ENCODE peak calls at places on chromosomes 2 and 18, in six cellular contexts. One of them, this sample, is unnamed.

GRCh38 chr2:152620218-152620617 is 97.0 kb downstream of the PRPF40A start:
- DNase-seq in body of pancreas: no peak
- DNase-seq in activated T-helper 1 cell treated with anti-CD3 and anti-CD28 coated beads, Interleukin-2, amount 50 U/mL, for 16 hours: no peak
- DNase-seq in stimulated activated CD4-positive, alpha-beta T cell treated with anti-CD3 and anti-CD28 coated beads, Interleukin-15, amount 100 ng/mL, for 1 hour: no peak
- DNase-seq in Daoy: no peak
- DNase-seq in brain microvascular endothelial cell: no peak
- DNase-seq in this sample: no peak

GRCh38 chr2:119691651-119692245 is 12.7 kb downstream of the TMEM177 start:
- DNase-seq in body of pancreas: no peak
- DNase-seq in activated T-helper 1 cell treated with anti-CD3 and anti-CD28 coated beads, Interleukin-2, amount 50 U/mL, for 16 hours: no peak
- DNase-seq in stimulated activated CD4-positive, alpha-beta T cell treated with anti-CD3 and anti-CD28 coated beads, Interleukin-15, amount 100 ng/mL, for 1 hour: no peak
- DNase-seq in Daoy: no peak
- DNase-seq in brain microvascular endothelial cell: no peak
- DNase-seq in this sample: no peak

GRCh38 chr2:60091311-60091710 is 462.1 kb downstream of the BCL11A start:
- DNase-seq in body of pancreas: no peak
- DNase-seq in activated T-helper 1 cell treated with anti-CD3 and anti-CD28 coated beads, Interleukin-2, amount 50 U/mL, for 16 hours: no peak
- DNase-seq in stimulated activated CD4-positive, alpha-beta T cell treated with anti-CD3 and anti-CD28 coated beads, Interleukin-15, amount 100 ng/mL, for 1 hour: no peak
- DNase-seq in Daoy: peak
- DNase-seq in brain microvascular endothelial cell: no peak
- DNase-seq in this sample: no peak

GRCh38 chr18:3525870-3526420 is 76.0 kb downstream of the TGIF1 start:
- DNase-seq in body of pancreas: no peak
- DNase-seq in activated T-helper 1 cell treated with anti-CD3 and anti-CD28 coated beads, Interleukin-2, amount 50 U/mL, for 16 hours: no peak
- DNase-seq in stimulated activated CD4-positive, alpha-beta T cell treated with anti-CD3 and anti-CD28 coated beads, Interleukin-15, amount 100 ng/mL, for 1 hour: no peak
- DNase-seq in Daoy: peak
- DNase-seq in brain microvascular endothelial cell: no peak
- DNase-seq in this sample: no peak

GRCh38 chr2:20221169-20221938 is 3.6 kb downstream of the SDC1 start:
- DNase-seq in body of pancreas: no peak
- DNase-seq in activated T-helper 1 cell treated with anti-CD3 and anti-CD28 coated beads, Interleukin-2, amount 50 U/mL, for 16 hours: no peak
- DNase-seq in stimulated activated CD4-positive, alpha-beta T cell treated with anti-CD3 and anti-CD28 coated beads, Interleukin-15, amount 100 ng/mL, for 1 hour: no peak
- DNase-seq in Daoy: peak
- DNase-seq in brain microvascular endothelial cell: no peak
- DNase-seq in this sample: no peak

GRCh38 chr2:134391751-134392160 is 137.9 kb downstream of the MGAT5 start:
- DNase-seq in body of pancreas: no peak
- DNase-seq in activated T-helper 1 cell treated with anti-CD3 and anti-CD28 coated beads, Interleukin-2, amount 50 U/mL, for 16 hours: no peak
- DNase-seq in stimulated activated CD4-positive, alpha-beta T cell treated with anti-CD3 and anti-CD28 coated beads, Interleukin-15, amount 100 ng/mL, for 1 hour: no peak
- DNase-seq in Daoy: no peak
- DNase-seq in brain microvascular endothelial cell: no peak
- DNase-seq in this sample: no peak

GRCh38 chr18:13823707-13824395 is at the start of gene MC5R:
- DNase-seq in body of pancreas: peak
- DNase-seq in activated T-helper 1 cell treated with anti-CD3 and anti-CD28 coated beads, Interleukin-2, amount 50 U/mL, for 16 hours: peak
- DNase-seq in stimulated activated CD4-positive, alpha-beta T cell treated with anti-CD3 and anti-CD28 coated beads, Interleukin-15, amount 100 ng/mL, for 1 hour: peak
- DNase-seq in Daoy: peak
- DNase-seq in brain microvascular endothelial cell: peak
- DNase-seq in this sample: peak

GRCh38 chr2:182594286-182594685 is 121.8 kb upstream of the DNAJC10 start:
- DNase-seq in body of pancreas: no peak
- DNase-seq in activated T-helper 1 cell treated with anti-CD3 and anti-CD28 coated beads, Interleukin-2, amount 50 U/mL, for 16 hours: no peak
- DNase-seq in stimulated activated CD4-positive, alpha-beta T cell treated with anti-CD3 and anti-CD28 coated beads, Interleukin-15, amount 100 ng/mL, for 1 hour: no peak
- DNase-seq in Daoy: no peak
- DNase-seq in brain microvascular endothelial cell: no peak
- DNase-seq in this sample: no peak

GRCh38 chr2:85291425-85292023 is 36.3 kb downstream of the TGOLN2 start:
- DNase-seq in body of pancreas: no peak
- DNase-seq in activated T-helper 1 cell treated with anti-CD3 and anti-CD28 coated beads, Interleukin-2, amount 50 U/mL, for 16 hours: no peak
- DNase-seq in stimulated activated CD4-positive, alpha-beta T cell treated with anti-CD3 and anti-CD28 coated beads, Interleukin-15, amount 100 ng/mL, for 1 hour: no peak
- DNase-seq in Daoy: no peak
- DNase-seq in brain microvascular endothelial cell: no peak
- DNase-seq in this sample: no peak

GRCh38 chr2:55090702-55091101 is 40.5 kb upstream of the RTN4 start:
- DNase-seq in body of pancreas: no peak
- DNase-seq in activated T-helper 1 cell treated with anti-CD3 and anti-CD28 coated beads, Interleukin-2, amount 50 U/mL, for 16 hours: no peak
- DNase-seq in stimulated activated CD4-positive, alpha-beta T cell treated with anti-CD3 and anti-CD28 coated beads, Interleukin-15, amount 100 ng/mL, for 1 hour: no peak
- DNase-seq in Daoy: no peak
- DNase-seq in brain microvascular endothelial cell: no peak
- DNase-seq in this sample: no peak

GRCh38 chr2:96550787-96551604 is 14.4 kb downstream of the ARID5A start:
- DNase-seq in body of pancreas: no peak
- DNase-seq in activated T-helper 1 cell treated with anti-CD3 and anti-CD28 coated beads, Interleukin-2, amount 50 U/mL, for 16 hours: no peak
- DNase-seq in stimulated activated CD4-positive, alpha-beta T cell treated with anti-CD3 and anti-CD28 coated beads, Interleukin-15, amount 100 ng/mL, for 1 hour: no peak
- DNase-seq in Daoy: no peak
- DNase-seq in brain microvascular endothelial cell: no peak
- DNase-seq in this sample: peak

GRCh38 chr2:17689010-17689409 is 64.6 kb downstream of the SMC6 start:
- DNase-seq in body of pancreas: no peak
- DNase-seq in activated T-helper 1 cell treated with anti-CD3 and anti-CD28 coated beads, Interleukin-2, amount 50 U/mL, for 16 hours: no peak
- DNase-seq in stimulated activated CD4-positive, alpha-beta T cell treated with anti-CD3 and anti-CD28 coated beads, Interleukin-15, amount 100 ng/mL, for 1 hour: no peak
- DNase-seq in Daoy: no peak
- DNase-seq in brain microvascular endothelial cell: no peak
- DNase-seq in this sample: no peak

GRCh38 chr2:25362564-25363145 is 20.9 kb upstream of the DNMT3A start:
- DNase-seq in body of pancreas: peak
- DNase-seq in activated T-helper 1 cell treated with anti-CD3 and anti-CD28 coated beads, Interleukin-2, amount 50 U/mL, for 16 hours: peak
- DNase-seq in stimulated activated CD4-positive, alpha-beta T cell treated with anti-CD3 and anti-CD28 coated beads, Interleukin-15, amount 100 ng/mL, for 1 hour: no peak
- DNase-seq in Daoy: no peak
- DNase-seq in brain microvascular endothelial cell: no peak
- DNase-seq in this sample: peak

GRCh38 chr18:60092073-60092472 is 192.3 kb downstream of the PMAIP1 start:
- DNase-seq in body of pancreas: no peak
- DNase-seq in activated T-helper 1 cell treated with anti-CD3 and anti-CD28 coated beads, Interleukin-2, amount 50 U/mL, for 16 hours: no peak
- DNase-seq in stimulated activated CD4-positive, alpha-beta T cell treated with anti-CD3 and anti-CD28 coated beads, Interleukin-15, amount 100 ng/mL, for 1 hour: no peak
- DNase-seq in Daoy: no peak
- DNase-seq in brain microvascular endothelial cell: no peak
- DNase-seq in this sample: no peak

GRCh38 chr2:132923787-132924186 is 253.8 kb upstream of the LYPD1 start:
- DNase-seq in body of pancreas: no peak
- DNase-seq in activated T-helper 1 cell treated with anti-CD3 and anti-CD28 coated beads, Interleukin-2, amount 50 U/mL, for 16 hours: no peak
- DNase-seq in stimulated activated CD4-positive, alpha-beta T cell treated with anti-CD3 and anti-CD28 coated beads, Interleukin-15, amount 100 ng/mL, for 1 hour: no peak
- DNase-seq in Daoy: peak
- DNase-seq in brain microvascular endothelial cell: peak
- DNase-seq in this sample: no peak

GRCh38 chr2:179612591-179613298 is 248.7 kb downstream of the ZNF385B start:
- DNase-seq in body of pancreas: no peak
- DNase-seq in activated T-helper 1 cell treated with anti-CD3 and anti-CD28 coated beads, Interleukin-2, amount 50 U/mL, for 16 hours: no peak
- DNase-seq in stimulated activated CD4-positive, alpha-beta T cell treated with anti-CD3 and anti-CD28 coated beads, Interleukin-15, amount 100 ng/mL, for 1 hour: no peak
- DNase-seq in Daoy: no peak
- DNase-seq in brain microvascular endothelial cell: peak
- DNase-seq in this sample: no peak

GRCh38 chr2:48320747-48321146 is 209.2 kb upstream of the STON1 start:
- DNase-seq in body of pancreas: no peak
- DNase-seq in activated T-helper 1 cell treated with anti-CD3 and anti-CD28 coated beads, Interleukin-2, amount 50 U/mL, for 16 hours: no peak
- DNase-seq in stimulated activated CD4-positive, alpha-beta T cell treated with anti-CD3 and anti-CD28 coated beads, Interleukin-15, amount 100 ng/mL, for 1 hour: no peak
- DNase-seq in Daoy: no peak
- DNase-seq in brain microvascular endothelial cell: no peak
- DNase-seq in this sample: no peak

GRCh38 chr2:20496069-20496468 is 49.2 kb downstream of the RHOB start:
- DNase-seq in body of pancreas: no peak
- DNase-seq in activated T-helper 1 cell treated with anti-CD3 and anti-CD28 coated beads, Interleukin-2, amount 50 U/mL, for 16 hours: no peak
- DNase-seq in stimulated activated CD4-positive, alpha-beta T cell treated with anti-CD3 and anti-CD28 coated beads, Interleukin-15, amount 100 ng/mL, for 1 hour: no peak
- DNase-seq in Daoy: peak
- DNase-seq in brain microvascular endothelial cell: peak
- DNase-seq in this sample: no peak

GRCh38 chr2:88657131-88657530 is 29.9 kb upstream of the EIF2AK3 start:
- DNase-seq in body of pancreas: no peak
- DNase-seq in activated T-helper 1 cell treated with anti-CD3 and anti-CD28 coated beads, Interleukin-2, amount 50 U/mL, for 16 hours: no peak
- DNase-seq in stimulated activated CD4-positive, alpha-beta T cell treated with anti-CD3 and anti-CD28 coated beads, Interleukin-15, amount 100 ng/mL, for 1 hour: no peak
- DNase-seq in Daoy: peak
- DNase-seq in brain microvascular endothelial cell: peak
- DNase-seq in this sample: no peak

GRCh38 chr2:86468162-86469033 is 27.2 kb downstream of the KDM3A start:
- DNase-seq in body of pancreas: no peak
- DNase-seq in activated T-helper 1 cell treated with anti-CD3 and anti-CD28 coated beads, Interleukin-2, amount 50 U/mL, for 16 hours: no peak
- DNase-seq in stimulated activated CD4-positive, alpha-beta T cell treated with anti-CD3 and anti-CD28 coated beads, Interleukin-15, amount 100 ng/mL, for 1 hour: no peak
- DNase-seq in Daoy: no peak
- DNase-seq in brain microvascular endothelial cell: no peak
- DNase-seq in this sample: no peak